ENCODE peak calls at places on chromosomes 12 and 14, in four cellular contexts. N, G, A and U are unnamed samples.

GRCh38 chr14:88987516-88987915 is 163.1 kb downstream of the TTC8 start:
- DNase-seq in N (no peak), G (peak), A (no peak), U (no peak)

GRCh38 chr12:19299765-19300164 is 139.5 kb upstream of the AEBP2 start:
- DNase-seq in N (no peak), G (no peak), A (no peak), U (no peak)

GRCh38 chr14:52711666-52712065 is 4.7 kb downstream of the PSMC6 start:
- DNase-seq in N (no peak), G (no peak), A (no peak), U (no peak)

GRCh38 chr14:56055521-56055920 is 62.7 kb upstream of the PELI2 start:
- DNase-seq in N (no peak), G (no peak), A (no peak), U (no peak)

GRCh38 chr12:47818701-47819543 is 781 bp downstream of the HDAC7 start:
- DNase-seq in N (no peak), G (no peak), A (no peak), U (no peak)

GRCh38 chr12:85955127-85955526 is 81.0 kb downstream of the NTS start:
- DNase-seq in N (no peak), G (no peak), A (no peak), U (no peak)

GRCh38 chr14:74684444-74684843 is 28.4 kb downstream of the AREL1 start:
- DNase-seq in N (no peak), G (no peak), A (no peak), U (no peak)

GRCh38 chr12:89943461-89943860 is 234.8 kb upstream of the ATP2B1 start:
- DNase-seq in N (no peak), G (no peak), A (no peak), U (no peak)

GRCh38 chr14:62592877-62593276 is 452.4 kb downstream of the KCNH5 start:
- DNase-seq in N (no peak), G (no peak), A (peak), U (no peak)

GRCh38 chr14:31326111-31326510 is 94.2 kb downstream of the HEATR5A start:
- DNase-seq in N (no peak), G (no peak), A (peak), U (no peak)

GRCh38 chr12:62841841-62842240 is 93.1 kb downstream of the PPM1H start:
- DNase-seq in N (no peak), G (no peak), A (no peak), U (no peak)

GRCh38 chr14:65637780-65638179 is 225.2 kb downstream of the FUT8 start:
- DNase-seq in N (no peak), G (no peak), A (no peak), U (peak)

GRCh38 chr14:92930737-92931602 is 8.0 kb downstream of the CHGA start:
- DNase-seq in N (no peak), G (no peak), A (peak), U (no peak)

GRCh38 chr12:24109381-24110039 is 160.0 kb upstream of the SOX5 start:
- DNase-seq in N (no peak), G (no peak), A (no peak), U (no peak)

GRCh38 chr14:63459738-63460137 is 83.4 kb downstream of the PPP2R5E start:
- DNase-seq in N (no peak), G (no peak), A (no peak), U (no peak)

GRCh38 chr12:104462931-104463339 is 6.2 kb downstream of the CHST11 start:
- DNase-seq in N (no peak), G (no peak), A (no peak), U (no peak)

GRCh38 chr12:124928095-124928911 is 13.9 kb upstream of the UBC start:
- DNase-seq in N (no peak), G (no peak), A (peak), U (peak)
- H3K4me3 ChIP-seq in N (peak), G (peak), A (peak), U (peak)

GRCh38 chr14:94888108-94888507 is 118.2 kb upstream of the GSC start:
- DNase-seq in N (no peak), G (no peak), A (no peak), U (no peak)
- H3K4me3 ChIP-seq in N (no peak), G (no peak), A (no peak), U (no peak)

GRCh38 chr12:118052324-118053070 is 8.5 kb downstream of the WSB2 start:
- DNase-seq in N (no peak), G (peak), A (peak), U (peak)
- H3K4me3 ChIP-seq in N (no peak), G (no peak), A (no peak), U (no peak)

GRCh38 chr12:9740109-9740750 is 7.3 kb upstream of the CLECL1 start:
- DNase-seq in N (no peak), G (no peak), A (no peak), U (no peak)
- H3K4me3 ChIP-seq in N (peak), G (no peak), A (no peak), U (peak)

GRCh38 chr14:100765991-100766390 is 39.3 kb downstream of the DLK1 start:
- DNase-seq in N (no peak), G (no peak), A (no peak), U (no peak)
- H3K4me3 ChIP-seq in N (no peak), G (no peak), A (no peak), U (no peak)

GRCh38 chr14:37171678-37172023 is 755 bp downstream of the SLC25A21 start:
- DNase-seq in N (no peak), G (no peak), A (no peak), U (no peak)
- H3K4me3 ChIP-seq in N (no peak), G (peak), A (peak), U (peak)

DNA sequence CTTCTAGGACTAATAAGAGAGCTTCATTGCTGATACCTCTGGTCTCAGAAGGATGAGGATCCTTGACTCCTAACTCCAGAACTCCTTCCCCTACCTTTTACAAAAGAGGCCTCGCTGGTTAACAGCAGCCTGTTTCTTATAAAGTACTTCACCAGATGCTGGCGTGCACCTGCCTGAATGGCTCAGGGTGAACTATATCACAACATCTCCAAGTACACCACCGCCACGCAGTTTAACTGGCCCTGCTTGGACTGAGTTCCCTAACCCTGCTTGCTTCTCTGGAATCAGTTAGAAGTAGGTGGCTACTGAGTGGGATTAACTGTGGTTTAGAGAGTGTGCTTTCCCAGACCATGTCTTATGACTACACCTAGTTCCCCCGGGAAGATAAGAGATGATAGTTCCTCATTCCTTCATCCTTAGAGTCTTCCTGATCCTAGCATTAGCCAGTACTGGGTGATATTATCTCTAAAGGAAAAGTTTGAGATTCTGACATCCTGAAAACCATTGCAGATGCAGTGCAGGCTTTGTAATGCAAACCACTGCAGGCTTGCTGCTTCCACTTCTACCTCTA is 3.0 kb downstream of the FOXJ2 start:
- DNase-seq in N (no peak), G (no peak), A (no peak), U (no peak)
- H3K4me3 ChIP-seq in N (no peak), G (no peak), A (peak), U (no peak)

GRCh38 chr12:106285993-106286392 is 16.5 kb upstream of the TCP11L2 start:
- DNase-seq in N (no peak), G (no peak), A (no peak), U (no peak)
- H3K4me3 ChIP-seq in N (no peak), G (no peak), A (no peak), U (no peak)